ENCODE peak calls at places on chromosomes 3 and 15, in five cellular contexts. F is heart right ventricle; J is body of pancreas; K is CD8-positive, alpha-beta memory T cell; Y is OCI-LY7. P is an unnamed sample.

GRCh38 chr3:146421814-146422748 is 47.3 kb downstream of the PLSCR2 start:
- DNase-seq in F (no peak), J (no peak), K (no peak), Y (no peak), P (no peak)

GRCh38 chr15:90154861-90155626 is 46.1 kb upstream of the SEMA4B start:
- DNase-seq in F (no peak), J (peak; percentile 88), K (no peak), Y (no peak), P (no peak)

GRCh38 chr15:75725719-75726607 is 13.3 kb upstream of the CSPG4 start:
- DNase-seq in F (no peak), J (no peak), K (no peak), Y (no peak), P (no peak)

GRCh38 chr3:37593796-37594195 is 267.9 kb upstream of the CTDSPL start:
- DNase-seq in F (no peak), J (no peak), K (no peak), Y (no peak), P (no peak)

GRCh38 chr3:167978071-167978470 is 117.7 kb downstream of the GOLIM4 start:
- DNase-seq in F (no peak), J (no peak), K (no peak), Y (no peak), P (no peak)

GRCh38 chr3:6779140-6779539 is 81.8 kb upstream of the GRM7 start:
- DNase-seq in F (no peak), J (no peak), K (no peak), Y (peak; percentile 7), P (no peak)

GRCh38 chr3:108394563-108394962 is 98.2 kb downstream of the HHLA2 start:
- DNase-seq in F (no peak), J (no peak), K (no peak), Y (no peak), P (no peak)

GRCh38 chr3:197202694-197203093 is 95.7 kb downstream of the DLG1 start:
- DNase-seq in F (no peak), J (no peak), K (no peak), Y (no peak), P (no peak)

GRCh38 chr3:49724586-49724985 is 835 bp upstream of the GMPPB start:
- DNase-seq in F (no peak), J (peak; percentile 47), K (peak; percentile 33), Y (peak; percentile 57), P (peak; percentile 46)

GRCh38 chr3:182183716-182184430 is 472.1 kb downstream of the SOX2 start:
- DNase-seq in F (no peak), J (no peak), K (no peak), Y (no peak), P (no peak)

GRCh38 chr3:50192124-50192523 is 714 bp downstream of the GNAT1 start:
- DNase-seq in F (no peak), J (no peak), K (no peak), Y (no peak), P (no peak)

GRCh38 chr15:22978691-22979068 is 1.5 kb downstream of the CYFIP1 start:
- DNase-seq in F (no peak), J (no peak), K (no peak), Y (no peak), P (no peak)

GRCh38 chr3:4738737-4739274 is 240.4 kb upstream of the BHLHE40 start:
- DNase-seq in F (peak; percentile 35), J (no peak), K (no peak), Y (no peak), P (no peak)

GRCh38 chr15:68782589-68783161 is 38.0 kb downstream of the ANP32A start:
- DNase-seq in F (no peak), J (no peak), K (no peak), Y (no peak), P (no peak)

GRCh38 chr3:150240891-150241290 is 167.2 kb upstream of the TSC22D2 start:
- DNase-seq in F (no peak), J (no peak), K (no peak), Y (no peak), P (no peak)

GRCh38 chr3:1272541-1273265 is 179.9 kb downstream of the CNTN6 start:
- DNase-seq in F (no peak), J (no peak), K (no peak), Y (no peak), P (no peak)

GRCh38 chr15:60006203-60006782 is 2.2 kb downstream of the FOXB1 start:
- DNase-seq in F (no peak), J (peak; percentile 17), K (peak; percentile 44), Y (no peak), P (no peak)

GRCh38 chr15:58513008-58513407 is 81.2 kb downstream of the LIPC start:
- DNase-seq in F (no peak), J (no peak), K (no peak), Y (no peak), P (no peak)

GRCh38 chr15:56844463-56844862 is 74.0 kb upstream of the TCF12 start:
- DNase-seq in F (no peak), J (no peak), K (no peak), Y (no peak), P (no peak)

GRCh38 chr15:23069496-23070166 is 30.3 kb upstream of the TUBGCP5 start:
- DNase-seq in F (no peak), J (no peak), K (no peak), Y (no peak), P (no peak)

GRCh38 chr3:134610455-134611385 is 40.1 kb downstream of the KY start:
- DNase-seq in F (no peak), J (no peak), K (no peak), Y (no peak), P (no peak)

DNA sequence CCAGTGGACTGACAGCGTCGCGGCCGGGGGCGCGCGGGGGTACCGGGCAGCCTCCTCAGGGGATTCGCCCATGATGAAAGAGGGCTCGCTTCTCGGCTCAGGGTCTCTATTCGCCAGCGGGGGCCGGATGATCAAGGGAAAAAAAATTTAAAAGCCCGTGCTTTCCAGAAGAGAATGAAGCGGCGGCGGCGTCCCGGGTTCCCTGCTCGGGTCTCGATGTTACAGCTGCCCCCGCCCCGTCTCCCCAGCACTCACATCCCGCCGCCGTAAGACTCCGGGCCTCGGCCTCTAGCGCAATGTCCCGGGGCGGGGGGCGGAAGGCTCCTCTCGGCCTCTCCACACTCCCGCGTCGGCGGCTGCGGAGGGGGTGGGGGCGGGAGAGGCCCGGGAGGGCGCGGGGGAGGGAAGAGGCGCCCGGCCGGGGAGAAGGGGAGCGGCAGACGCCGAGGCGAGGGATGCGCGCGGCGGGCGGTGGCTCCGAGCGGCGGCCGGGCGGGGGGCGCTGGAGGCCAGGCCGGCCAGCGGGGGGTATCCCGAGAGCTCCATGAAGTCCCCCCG is 4.4 kb downstream of the PTH1R start:
- DNase-seq in F (no peak), J (peak; percentile 23), K (no peak), Y (no peak), P (peak; percentile 60)
- H3K4me3 ChIP-seq in F (peak overlapping the region; percentile 65), J (no peak overlapping the region), K (no peak overlapping the region), Y (no peak overlapping the region), P (peak overlapping the region; percentile 53)

DNA sequence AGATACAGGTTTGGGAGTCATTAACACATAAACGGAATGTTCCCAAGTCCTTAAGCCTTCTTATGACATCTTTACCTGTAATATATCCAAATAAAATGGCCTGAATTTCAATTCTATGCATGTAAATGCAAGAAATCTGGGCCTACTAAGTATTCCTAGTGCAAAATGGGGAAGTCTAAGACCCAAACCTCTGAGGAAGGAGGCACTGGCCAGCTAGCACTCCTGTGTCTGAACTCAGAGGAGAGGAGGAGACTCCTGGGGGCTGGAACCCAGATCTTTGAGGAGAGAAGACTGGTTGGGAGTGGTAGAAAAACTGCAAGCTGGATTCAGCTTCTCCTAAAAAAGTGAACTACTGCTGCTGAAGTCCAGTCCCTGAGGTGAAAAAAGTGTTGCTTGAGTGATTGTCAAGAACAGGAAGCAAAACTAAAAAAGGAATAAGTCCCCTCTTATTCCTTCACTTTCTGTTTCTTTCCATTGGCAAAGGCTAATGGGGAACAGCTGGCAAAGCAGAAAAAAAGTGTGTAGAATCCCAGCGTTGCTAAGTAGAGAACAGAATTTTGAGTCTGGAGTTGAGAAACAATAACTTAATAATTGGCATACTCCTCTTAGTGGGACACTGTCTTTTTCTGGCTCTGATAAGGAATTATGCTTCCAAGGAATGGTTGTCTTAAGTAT is 54.8 kb upstream of the ATP2C1 start:
- DNase-seq in F (no peak), J (no peak), K (no peak), Y (no peak), P (no peak)
- H3K27ac ChIP-seq in F (no peak overlapping the region), J (no peak overlapping the region), K (no peak overlapping the region), Y (no peak overlapping the region), P (no peak overlapping the region)

DNA sequence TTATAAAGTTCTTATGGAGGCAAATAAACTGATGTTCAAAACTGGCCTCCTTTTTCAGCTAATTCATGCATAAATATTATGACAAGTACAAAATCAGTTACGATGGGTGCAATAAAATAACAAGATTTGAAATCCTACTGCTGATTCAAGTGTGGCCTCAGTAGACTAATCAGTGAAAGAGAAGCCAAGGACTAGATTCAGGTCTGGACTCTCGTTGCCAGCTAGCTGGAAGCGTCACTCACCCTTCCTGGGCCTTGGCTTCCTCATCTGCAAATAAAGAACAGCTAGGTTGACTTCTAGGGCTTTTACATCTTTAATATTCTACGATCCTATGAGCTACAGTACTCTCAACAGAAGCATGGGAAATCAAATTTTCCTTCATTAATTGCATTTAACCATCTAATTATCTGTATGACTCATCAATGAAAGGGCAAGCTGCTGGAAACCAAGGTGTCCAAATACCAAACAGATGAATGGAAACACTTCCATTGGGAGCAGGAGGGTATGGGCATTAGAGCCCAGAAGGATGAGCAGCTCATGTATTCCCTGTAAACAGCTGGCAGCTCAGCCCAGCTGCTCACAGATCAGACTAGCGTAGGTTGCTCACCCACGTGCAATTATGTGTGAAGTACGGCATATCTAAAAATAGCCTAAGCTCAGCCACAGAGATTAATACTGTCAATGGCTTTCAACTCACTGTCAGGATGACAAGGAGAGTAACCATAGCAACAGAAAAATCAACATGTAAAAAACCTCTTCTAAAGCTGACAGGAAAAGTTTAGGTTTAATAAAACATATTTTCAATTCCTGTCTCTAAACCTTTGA is 294.8 kb downstream of the PLCL2 start:
- DNase-seq in F (no peak), J (peak; percentile 31), K (peak; percentile 13), Y (peak; percentile 62), P (no peak)
- H3K4me1 ChIP-seq in F (peaks cover 29% of the 10 kb centered on the region), J (no peaks in the 10 kb centered on the region), K (peaks cover 13% of the 10 kb centered on the region), Y (peaks cover 27% of the 10 kb centered on the region), P (no peaks in the 10 kb centered on the region)

GRCh38 chr3:33269385-33269784 is 7.9 kb upstream of the FBXL2 start:
- DNase-seq in F (no peak), J (no peak), K (no peak), Y (no peak), P (no peak)

GRCh38 chr3:33273628-33274027 is 3.6 kb upstream of the FBXL2 start:
- DNase-seq in F (no peak), J (no peak), K (no peak), Y (no peak), P (no peak)

GRCh38 chr3:33271324-33271723 is 5.9 kb upstream of the FBXL2 start:
- DNase-seq in F (no peak), J (no peak), K (no peak), Y (no peak), P (no peak)
- H3K4me3 ChIP-seq in F (no peak overlapping the region), J (no peak overlapping the region), K (no peak overlapping the region), Y (no peak overlapping the region), P (no peak overlapping the region)

GRCh38 chr3:89335693-89336092 is 228.3 kb downstream of the EPHA3 start:
- DNase-seq in F (no peak), J (no peak), K (no peak), Y (no peak), P (no peak)
- H3K27ac ChIP-seq in F (no peak overlapping the region), J (no peak overlapping the region), K (no peak overlapping the region), Y (no peak overlapping the region), P (no peak overlapping the region)

GRCh38 chr3:65831733-65832425 is 206.8 kb downstream of the MAGI1 start:
- DNase-seq in F (no peak), J (no peak), K (no peak), Y (no peak), P (no peak)
- H3K4me1 ChIP-seq in F (peaks cover 72% of the 10 kb centered on the region), J (peaks cover 32% of the 10 kb centered on the region), K (no peaks in the 10 kb centered on the region), Y (no peaks in the 10 kb centered on the region), P (peaks cover 5% of the 10 kb centered on the region)

GRCh38 chr3:110686691-110687090 is 384.9 kb upstream of the NECTIN3 start:
- DNase-seq in F (no peak), J (no peak), K (no peak), Y (no peak), P (no peak)
- H3K4me3 ChIP-seq in F (no peak overlapping the region), J (no peak overlapping the region), K (no peak overlapping the region), Y (no peak overlapping the region), P (no peak overlapping the region)

P was measured in uterus.